ENCODE peak calls at places on chromosomes 2 and 18, in eight cellular contexts. H is BJ, S is choroid plexus epithelial cell, I is cardiac fibroblast, N is bronchial epithelial cell, E is IMR-90, Q is tibial artery, D is psoas muscle. J is an unnamed sample.

GRCh38 chr2:227829337-227829736 is 15.7 kb downstream of the CCL20 start:
- DNase-seq in H (no peak), S (no peak), I (no peak), N (no peak), E (no peak), Q (no peak), D (no peak), J (no peak)

GRCh38 chr18:79611040-79611681 is 68.4 kb upstream of the CTDP1 start:
- DNase-seq in H (no peak), S (peak), I (peak), N (peak), E (peak), Q (peak), D (peak), J (no peak)

GRCh38 chr18:51621103-51621969 is 423.9 kb upstream of the MEX3C start:
- DNase-seq in H (no peak), S (peak), I (peak), N (peak), E (no peak), Q (no peak), D (no peak), J (no peak)

GRCh38 chr2:149422337-149422990 is 92.1 kb downstream of the LYPD6 start:
- DNase-seq in H (peak), S (peak), I (peak), N (peak), E (peak), Q (no peak), D (no peak), J (peak)

GRCh38 chr2:218387369-218388194 is 5.5 kb downstream of the SLC11A1 start:
- DNase-seq in H (no peak), S (peak), I (peak), N (peak), E (peak), Q (no peak), D (peak), J (no peak)

GRCh38 chr2:111168528-111168929 is 47.8 kb downstream of the BCL2L11 start:
- DNase-seq in H (no peak), S (peak), I (peak), N (peak), E (peak), Q (no peak), D (peak), J (peak)

GRCh38 chr2:240806006-240806405 is 14.0 kb downstream of the KIF1A start:
- DNase-seq in H (no peak), S (no peak), I (no peak), N (no peak), E (no peak), Q (peak), D (no peak), J (no peak)

GRCh38 chr2:227903395-227903794 is 32.0 kb downstream of the DAW1 start:
- DNase-seq in H (no peak), S (no peak), I (no peak), N (no peak), E (no peak), Q (no peak), D (no peak), J (no peak)

GRCh38 chr2:121335294-121336290 is 50.6 kb upstream of the TFCP2L1 start:
- DNase-seq in H (no peak), S (peak), I (peak), N (peak), E (no peak), Q (peak), D (no peak), J (no peak)

GRCh38 chr2:113977660-113978523 is 88.0 kb downstream of the ACTR3 start:
- DNase-seq in H (no peak), S (peak), I (peak), N (peak), E (peak), Q (no peak), D (no peak), J (no peak)

GRCh38 chr2:237291138-237291792 is 122.7 kb downstream of the COL6A3 start:
- DNase-seq in H (peak), S (peak), I (peak), N (peak), E (peak), Q (peak), D (peak), J (peak)

DNA sequence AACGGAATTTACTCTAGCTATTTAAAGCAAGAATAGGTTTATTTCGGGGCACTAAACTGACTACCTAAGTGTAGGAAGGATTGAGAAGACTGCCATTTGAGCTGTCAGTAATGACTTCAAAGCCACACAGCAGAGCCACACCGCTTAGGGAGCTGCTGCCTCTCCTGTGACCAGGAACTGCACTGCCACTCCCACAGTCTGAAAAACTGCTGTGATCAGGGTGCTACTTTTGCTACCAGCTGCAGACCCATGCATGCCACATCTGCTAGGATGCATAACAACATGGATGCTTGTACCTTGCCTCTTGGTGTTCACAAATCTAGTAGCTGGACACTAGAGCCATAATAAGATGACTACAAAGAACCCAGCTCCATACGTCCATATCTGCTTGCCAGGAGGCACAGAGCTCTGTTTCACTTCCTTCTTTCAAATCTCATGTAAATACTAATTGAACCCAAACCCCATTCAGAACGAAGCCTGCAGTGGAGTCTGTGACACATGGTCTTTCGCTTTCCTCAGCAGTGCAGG is 2.2 kb downstream of the DSG2 start:
- DNase-seq in H (no peak), S (no peak), I (no peak), N (no peak), E (no peak), Q (no peak), D (no peak), J (no peak)
- H3K4me3 ChIP-seq in H (no peak), S (no peak), I (no peak), N (no peak), E (no peak), Q (no peak), D (no peak), J (no peak)

DNA sequence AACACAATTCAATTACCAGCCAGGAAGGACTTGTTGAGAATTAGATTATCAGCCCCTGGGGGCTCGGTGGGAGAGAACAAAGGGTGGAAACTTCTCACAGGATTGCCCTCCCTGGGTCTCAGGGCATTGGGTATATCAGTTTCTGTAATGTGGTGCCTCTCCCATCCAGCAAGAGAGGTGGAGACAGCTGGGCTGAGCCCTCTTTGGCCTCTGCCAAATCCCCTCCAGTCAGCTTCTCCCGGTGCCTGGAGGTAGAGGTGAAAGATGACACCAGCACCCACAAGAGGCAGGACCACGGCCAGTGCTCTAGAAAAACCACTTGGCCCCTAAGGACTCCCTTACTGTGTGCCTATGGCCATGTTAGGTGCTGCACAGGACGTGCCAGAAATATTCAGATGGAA is 179.7 kb downstream of the HAUS1 start:
- DNase-seq in H (no peak), S (no peak), I (no peak), N (no peak), E (no peak), Q (no peak), D (no peak), J (no peak)
- TF ChIP-seq CTCF in H (no peak), S (no peak), I (no peak), N (no peak), E (no peak), Q (no peak), D (no peak), J (no peak)

DNA sequence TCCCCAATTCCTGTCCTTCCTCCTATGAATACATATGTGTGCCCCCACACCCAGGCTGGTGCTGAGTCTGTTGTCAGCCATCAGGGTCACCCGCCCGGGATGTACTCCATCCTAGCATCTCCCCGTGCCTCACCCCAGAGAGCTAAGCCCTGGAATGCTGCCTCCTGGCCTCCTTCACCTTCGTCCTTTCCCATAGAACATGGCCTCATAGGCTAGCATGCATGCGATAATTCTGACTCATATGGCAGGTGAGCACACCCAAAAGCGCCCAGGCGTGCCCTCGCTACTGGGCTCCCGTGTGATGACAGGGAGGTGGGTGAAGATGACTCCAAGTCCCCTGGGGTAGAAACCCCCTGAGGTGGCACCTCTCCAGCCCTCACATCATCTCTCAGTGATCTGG is 7.3 kb downstream of the SPR start:
- DNase-seq in H (no peak), S (no peak), I (no peak), N (peak), E (no peak), Q (no peak), D (no peak), J (no peak)
- H3K4me3 ChIP-seq in H (no peak), S (no peak), I (no peak), N (no peak), E (no peak), Q (no peak), D (no peak), J (no peak)

DNA sequence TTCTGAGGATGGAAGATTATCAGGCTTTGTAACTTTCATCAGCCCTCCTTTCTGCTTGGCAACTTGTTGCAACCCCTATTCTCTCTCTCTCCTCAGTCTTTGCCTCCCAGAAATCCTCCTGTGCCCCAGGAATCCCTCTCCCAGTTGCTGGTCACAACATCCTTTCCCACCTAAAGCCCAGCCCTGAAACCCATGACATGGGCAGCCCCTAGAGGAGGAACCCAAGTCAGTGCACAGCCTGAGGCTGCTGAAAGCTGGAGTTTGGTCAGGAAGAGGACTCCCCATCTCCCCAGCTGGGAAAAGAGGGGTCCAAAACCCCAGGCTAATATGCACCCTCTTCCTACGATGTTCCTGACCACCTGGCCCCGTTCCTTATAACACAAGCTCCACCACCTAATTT is 29.5 kb downstream of the PKDCC start:
- DNase-seq in H (no peak), S (no peak), I (no peak), N (no peak), E (no peak), Q (no peak), D (no peak), J (no peak)
- TF ChIP-seq CTCF in H (peak), S (peak), I (peak), N (no peak), E (no peak), Q (no peak), D (peak), J (peak)

DNA sequence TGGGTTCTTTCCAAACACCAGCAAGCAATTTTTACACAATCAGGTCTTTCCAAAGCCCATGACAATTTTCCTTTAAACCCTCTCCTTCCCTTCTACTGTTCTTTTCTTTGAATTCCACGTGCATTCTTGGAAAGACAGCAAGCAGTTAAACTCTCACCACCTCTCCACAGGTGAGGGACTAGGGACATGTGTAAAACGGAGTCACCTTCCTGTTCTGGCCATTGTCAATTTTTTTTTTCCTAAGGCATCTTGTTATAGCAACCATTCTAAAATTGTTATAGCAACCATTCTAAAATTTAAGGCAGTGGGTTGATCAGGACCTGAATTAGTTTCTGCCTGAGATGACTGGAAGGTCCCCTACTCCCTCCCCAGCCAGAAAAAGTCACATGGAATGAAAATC is 113.8 kb downstream of the ANKRD44 start:
- DNase-seq in H (no peak), S (no peak), I (no peak), N (peak), E (no peak), Q (no peak), D (no peak), J (no peak)
- H3K4me3 ChIP-seq in H (no peak), S (no peak), I (no peak), N (no peak), E (no peak), Q (no peak), D (no peak), J (no peak)

DNA sequence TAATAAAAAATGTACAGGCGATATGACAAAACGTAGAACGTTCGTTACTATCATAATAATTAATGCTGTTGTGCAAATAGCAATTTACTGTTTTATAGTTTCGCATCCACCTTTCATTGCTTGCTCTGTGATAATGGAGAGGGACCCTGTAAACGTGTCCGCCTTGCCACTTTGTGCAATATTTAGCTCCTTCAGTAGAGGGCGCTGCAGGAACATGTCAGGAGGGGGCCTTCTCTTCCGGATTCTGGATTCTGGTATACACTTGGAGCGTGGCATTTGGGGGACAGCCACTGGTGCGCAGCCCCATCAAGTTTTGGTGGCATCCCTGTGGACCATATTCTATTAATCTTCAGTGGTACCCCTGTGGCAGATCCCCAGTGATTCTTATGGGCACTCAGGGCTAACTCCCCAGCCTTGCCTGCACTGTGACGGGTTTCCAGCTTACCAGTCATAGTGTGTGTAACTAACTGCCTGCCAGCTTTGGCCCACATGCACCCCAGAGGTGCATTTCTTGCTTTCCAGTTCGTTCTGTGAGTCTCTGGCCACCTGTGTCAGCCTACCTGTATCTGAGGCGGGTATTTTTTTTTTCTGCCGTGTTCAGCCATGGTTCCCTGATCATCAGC is 140.3 kb downstream of the CYRIA start:
- DNase-seq in H (no peak), S (peak), I (peak), N (peak), E (no peak), Q (no peak), D (peak), J (no peak)
- TF ChIP-seq CTCF in H (no peak), S (peak), I (peak), N (peak), E (peak), Q (peak), D (peak), J (no peak)

GRCh38 chr2:136381722-136382633 is 264.0 kb upstream of the CXCR4 start:
- DNase-seq in H (no peak), S (no peak), I (no peak), N (no peak), E (no peak), Q (no peak), D (no peak), J (no peak)
- H3K4me3 ChIP-seq in H (no peak), S (no peak), I (no peak), N (no peak), E (no peak), Q (no peak), D (no peak), J (no peak)

GRCh38 chr2:31426096-31426495 is 11.6 kb upstream of the XDH start:
- DNase-seq in H (no peak), S (no peak), I (no peak), N (no peak), E (no peak), Q (no peak), D (no peak), J (no peak)

GRCh38 chr2:31429040-31429439 is 14.5 kb upstream of the XDH start:
- DNase-seq in H (no peak), S (no peak), I (no peak), N (no peak), E (no peak), Q (no peak), D (no peak), J (no peak)

GRCh38 chr2:31429759-31430438 is 15.4 kb upstream of the XDH start:
- DNase-seq in H (no peak), S (no peak), I (peak), N (peak), E (peak), Q (no peak), D (no peak), J (no peak)

GRCh38 chr2:31430439-31431165 is 16.1 kb upstream of the XDH start:
- DNase-seq in H (no peak), S (no peak), I (no peak), N (peak), E (no peak), Q (no peak), D (no peak), J (no peak)

DNA sequence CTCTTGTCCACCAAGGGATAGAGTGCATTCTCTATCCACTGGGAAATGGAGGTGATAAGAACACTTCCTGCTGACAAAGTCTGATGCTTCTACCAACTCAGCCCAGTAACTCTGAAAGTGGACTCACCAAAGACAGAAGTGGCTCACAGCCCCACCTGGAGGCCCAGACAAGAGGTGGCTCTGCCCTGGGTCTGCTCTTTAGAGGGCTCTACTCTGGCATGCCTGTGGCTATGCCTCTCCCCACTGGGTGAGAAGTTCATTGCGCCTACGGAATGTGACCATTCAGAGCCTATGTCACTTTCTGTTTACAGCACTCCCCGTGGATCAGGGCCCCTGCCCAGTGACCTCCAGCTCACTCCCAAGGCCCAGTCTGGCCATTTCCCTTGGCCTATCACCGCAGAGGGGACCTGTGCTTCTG is 13.5 kb upstream of the XDH start:
- DNase-seq in H (no peak), S (peak), I (peak), N (peak), E (peak), Q (no peak), D (no peak), J (no peak)
- TF ChIP-seq CTCF in H (peak), S (peak), I (peak), N (peak), E (peak), Q (no peak), D (no peak), J (peak)

GRCh38 chr2:118854507-118855300 is 7.3 kb upstream of the EN1 start:
- DNase-seq in H (no peak), S (no peak), I (no peak), N (no peak), E (no peak), Q (no peak), D (no peak), J (no peak)
- H3K4me3 ChIP-seq in H (no peak), S (no peak), I (no peak), N (no peak), E (no peak), Q (no peak), D (peak), J (no peak)